ENCODE peak calls at places on chromosomes 2 and 18, in seven cellular contexts. A is A549, X is NCI-H2081 treated with DMSO at 0.1 percent for 48 hours, J is endothelial cell, O is thoracic aorta, Z is Panc1, R is HTR-8/SVneo. D is an unnamed sample.

GRCh38 chr2:128317186-128317897 is 1.3 kb downstream of the HS6ST1 start:
- DNase-seq in A (no peak), X (no peak), J (peak; percentile 8), O (no peak), Z (no peak), R (no peak), D (no peak)

GRCh38 chr2:231243883-231244282 is 45.5 kb downstream of the ARMC9 start:
- DNase-seq in A (no peak), X (no peak), J (no peak), O (no peak), Z (no peak), R (no peak), D (no peak)

GRCh38 chr2:112793449-112793978 is 9.2 kb upstream of the IL1A start:
- DNase-seq in A (no peak), X (no peak), J (no peak), O (no peak), Z (no peak), R (no peak), D (no peak)

GRCh38 chr2:22981785-22982184 is 403.2 kb upstream of the KLHL29 start:
- DNase-seq in A (no peak), X (no peak), J (no peak), O (no peak), Z (no peak), R (no peak), D (no peak)

GRCh38 chr2:111050701-111051376 is 69.9 kb upstream of the BCL2L11 start:
- DNase-seq in A (no peak), X (no peak), J (no peak), O (no peak), Z (no peak), R (no peak), D (no peak)

GRCh38 chr2:121335294-121336290 is 50.6 kb upstream of the TFCP2L1 start:
- DNase-seq in A (no peak), X (peak; percentile 46), J (no peak), O (no peak), Z (no peak), R (no peak), D (no peak)

GRCh38 chr2:147456729-147457128 is 388.1 kb upstream of the ACVR2A start:
- DNase-seq in A (no peak), X (no peak), J (no peak), O (no peak), Z (no peak), R (no peak), D (no peak)

GRCh38 chr2:220946552-220946951 is 625.6 kb downstream of the EPHA4 start:
- DNase-seq in A (no peak), X (no peak), J (no peak), O (no peak), Z (no peak), R (no peak), D (no peak)

GRCh38 chr2:108363048-108363899 is 14.5 kb upstream of the SULT1C4 start:
- DNase-seq in A (no peak), X (no peak), J (no peak), O (no peak), Z (no peak), R (no peak), D (no peak)

GRCh38 chr2:9212661-9213411 is 6.2 kb downstream of the ASAP2 start:
- DNase-seq in A (no peak), X (no peak), J (no peak), O (no peak), Z (no peak), R (no peak), D (no peak)

GRCh38 chr2:42168459-42169099 is 574 bp upstream of the EML4 start:
- DNase-seq in A (no peak), X (no peak), J (no peak), O (no peak), Z (no peak), R (no peak), D (no peak)

GRCh38 chr2:38535745-38536506 is 66.8 kb downstream of the HNRNPLL start:
- DNase-seq in A (peak; percentile 76), X (no peak), J (peak; percentile 90), O (no peak), Z (no peak), R (peak; percentile 76), D (peak; percentile 92)

GRCh38 chr18:36733150-36733549 is 95.7 kb downstream of the TPGS2 start:
- DNase-seq in A (no peak), X (no peak), J (no peak), O (no peak), Z (no peak), R (no peak), D (no peak)

GRCh38 chr2:198973181-198973580 is 484.6 kb downstream of the SATB2 start:
- DNase-seq in A (no peak), X (no peak), J (no peak), O (no peak), Z (no peak), R (no peak), D (no peak)

GRCh38 chr2:14991723-14992122 is 359.2 kb downstream of the LRATD1 start:
- DNase-seq in A (no peak), X (no peak), J (no peak), O (no peak), Z (no peak), R (no peak), D (no peak)

GRCh38 chr2:232633413-232634318 is at the start of gene EFHD1:
- DNase-seq in A (peak; percentile 53), X (no peak), J (peak; percentile 72), O (peak; percentile 46), Z (no peak), R (peak; percentile 75), D (peak; percentile 79)

GRCh38 chr2:171991027-171991426 is 8.7 kb upstream of the METAP1D start:
- DNase-seq in A (no peak), X (no peak), J (no peak), O (no peak), Z (no peak), R (no peak), D (no peak)

GRCh38 chr2:20091305-20091991 is 40.0 kb upstream of the LAPTM4A start:
- DNase-seq in A (peak; percentile 49), X (no peak), J (no peak), O (no peak), Z (no peak), R (peak; percentile 94), D (no peak)

GRCh38 chr2:18077724-18078123 is 199.3 kb downstream of the KCNS3 start:
- DNase-seq in A (no peak), X (no peak), J (no peak), O (no peak), Z (no peak), R (no peak), D (no peak)

GRCh38 chr18:72542993-72543361 is 1.2 kb downstream of the CBLN2 start:
- DNase-seq in A (no peak), X (no peak), J (no peak), O (no peak), Z (no peak), R (no peak), D (peak; percentile 9)